ENCODE peak calls at places on chromosomes 3 and 15, in ten cellular contexts. D is C1 segment of cervical spinal cord; B is heart right ventricle; M is effector memory CD4-positive, alpha-beta T cell; T is KG1; F is colonic mucosa; V is T-helper 1 cell; P is gastrocnemius medialis; K is DMS153; E is activated CD8-positive, alpha-beta T cell treated with anti-CD3 and anti-CD28 coated beads for 36 hours. Z is an unnamed sample.

GRCh38 chr3:63954182-63954581 is 42.0 kb upstream of the SCAANT1 start:
- DNase-seq in B (no peak), D (no peak), E (no peak), M (no peak), P (no peak), V (no peak), K (no peak), T (no peak), F (no peak), Z (no peak)

GRCh38 chr3:171753665-171754408 is 56.4 kb downstream of the PLD1 start:
- DNase-seq in M (no peak), B (no peak), V (no peak), T (no peak), E (no peak), P (no peak), D (no peak), F (no peak), K (no peak), Z (no peak)

GRCh38 chr15:64017082-64017588 is 29.1 kb downstream of the DAPK2 start:
- DNase-seq in B (no peak), M (no peak), E (no peak), D (no peak), F (no peak), P (no peak), K (peak; percentile 45), V (no peak), T (no peak), Z (no peak)

GRCh38 chr3:136209921-136210320 is 13.8 kb upstream of the MSL2 start:
- DNase-seq in K (no peak), V (no peak), M (no peak), F (no peak), T (no peak), B (no peak), D (no peak), E (no peak), P (no peak), Z (no peak)

GRCh38 chr3:10198761-10199688 is 34.3 kb downstream of the IRAK2 start:
- DNase-seq in D (no peak), F (peak; percentile 82), E (peak; percentile 89), T (peak; percentile 34), V (peak; percentile 92), P (peak; percentile 27), M (peak; percentile 67), B (no peak), K (no peak), Z (peak; percentile 85)

GRCh38 chr3:54065140-54065539 is 57.2 kb upstream of the CACNA2D3 start:
- DNase-seq in K (no peak), T (no peak), D (no peak), E (no peak), P (no peak), V (no peak), M (no peak), B (no peak), F (no peak), Z (no peak)

GRCh38 chr3:60316121-60316783 is 935.0 kb downstream of the FHIT start:
- DNase-seq in P (no peak), D (no peak), T (no peak), B (no peak), F (no peak), E (no peak), K (no peak), M (no peak), V (no peak), Z (no peak)

GRCh38 chr3:30752961-30753360 is 141.5 kb downstream of the GADL1 start:
- DNase-seq in E (peak; percentile 23), K (no peak), D (no peak), B (no peak), V (no peak), M (no peak), T (no peak), F (peak; percentile 64), P (no peak), Z (peak; percentile 74)

GRCh38 chr3:124230432-124230831 is 238.5 kb upstream of the ROPN1 start:
- DNase-seq in B (no peak), K (no peak), V (no peak), F (no peak), D (no peak), T (no peak), M (no peak), P (no peak), E (no peak), Z (no peak)

GRCh38 chr15:65044724-65045481 is at the start of gene SLC51B:
- DNase-seq in F (peak; percentile 91), M (no peak), P (no peak), T (no peak), E (no peak), D (no peak), B (peak; percentile 57), K (no peak), V (no peak), Z (no peak)

GRCh38 chr15:31271706-31272557 is 54.7 kb upstream of the KLF13 start:
- DNase-seq in P (no peak), K (no peak), B (peak; percentile 4), F (no peak), E (no peak), T (no peak), D (no peak), V (no peak), M (no peak), Z (no peak)

GRCh38 chr15:26023231-26023630 is 160.1 kb upstream of the ATP10A start:
- DNase-seq in V (no peak), B (no peak), F (no peak), E (no peak), T (no peak), M (no peak), D (no peak), K (no peak), P (no peak), Z (no peak)

GRCh38 chr15:80949756-80950155 is 39.9 kb downstream of the MESD start:
- DNase-seq in F (no peak), V (no peak), M (no peak), K (no peak), T (no peak), E (no peak), B (no peak), P (no peak), D (no peak), Z (no peak)

GRCh38 chr15:43127752-43128151 is 5.6 kb upstream of the TMEM62 start:
- DNase-seq in V (no peak), E (no peak), T (no peak), B (no peak), K (peak; percentile 85), D (no peak), P (no peak), M (no peak), F (no peak), Z (no peak)

GRCh38 chr15:52733078-52733477 is 53.9 kb upstream of the ATOSA start:
- DNase-seq in F (no peak), P (peak; percentile 36), M (no peak), V (no peak), K (no peak), D (no peak), B (no peak), T (no peak), E (no peak), Z (no peak)

GRCh38 chr3:138812806-138813205 is 21.9 kb downstream of the PIK3CB start:
- DNase-seq in D (no peak), F (no peak), P (no peak), B (no peak), E (no peak), T (no peak), V (no peak), K (no peak), M (no peak), Z (no peak)